ENCODE peak calls at places on chromosome 11, in ten cellular contexts. C is neural progenitor cell, L is substantia nigra, H is A549, K is tibial nerve, I is fibroblast of lung, G is psoas muscle, X is cardiac muscle cell, O is HepG2, D is mammary epithelial cell. E is an unnamed sample.

GRCh38 chr11:114176321-114176720 is 116.8 kb downstream of the ZBTB16 start:
- DNase-seq in C (no peak), X (no peak), D (no peak), O (no peak), H (no peak), G (no peak), I (no peak), L (no peak), K (no peak), E (no peak)

GRCh38 chr11:93549986-93550385 is 6.8 kb upstream of the SMCO4 start:
- DNase-seq in G (no peak), L (no peak), O (no peak), C (no peak), D (no peak), X (no peak), I (no peak), H (no peak), K (no peak), E (no peak)

GRCh38 chr11:35290876-35291275 is 128.5 kb downstream of the SLC1A2 start:
- DNase-seq in L (no peak), I (no peak), K (no peak), O (no peak), H (no peak), X (no peak), C (no peak), G (no peak), D (no peak), E (no peak)

GRCh38 chr11:131389582-131389981 is 19.2 kb downstream of the NTM start:
- DNase-seq in K (no peak), O (no peak), H (no peak), C (no peak), D (no peak), X (no peak), L (no peak), I (no peak), G (no peak), E (no peak)

GRCh38 chr11:21710791-21711190 is 482.1 kb upstream of the ANO5 start:
- DNase-seq in G (no peak), O (no peak), I (no peak), K (no peak), X (no peak), H (no peak), D (peak; percentile 9), L (no peak), C (no peak), E (no peak)

GRCh38 chr11:30853470-30853869 is 267.3 kb upstream of the MPPED2 start:
- DNase-seq in D (no peak), L (no peak), G (no peak), X (no peak), I (no peak), K (no peak), O (no peak), C (no peak), H (no peak), E (no peak)

GRCh38 chr11:3942160-3942955 is 86.9 kb downstream of the STIM1 start:
- DNase-seq in X (no peak), G (no peak), L (no peak), H (no peak), C (no peak), K (no peak), I (no peak), D (no peak), O (peak; percentile 84), E (no peak)

GRCh38 chr11:11243258-11243789 is 109.7 kb downstream of the CSNK2A3 start:
- DNase-seq in G (peak; percentile 72), X (no peak), D (no peak), I (no peak), C (no peak), K (peak; percentile 37), H (no peak), O (no peak), L (no peak), E (peak; percentile 72)

GRCh38 chr11:44658451-44658850 is 68.3 kb upstream of the TSPAN18 start:
- DNase-seq in L (no peak), I (no peak), X (peak; percentile 34), G (no peak), H (peak; percentile 18), O (no peak), C (peak; percentile 35), D (no peak), K (no peak), E (no peak)

GRCh38 chr11:2587976-2588748 is 111.6 kb downstream of the KCNQ1OT1 start:
- DNase-seq in L (no peak), X (no peak), G (peak; percentile 5), K (no peak), O (no peak), H (no peak), I (no peak), C (no peak), D (no peak), E (no peak)

GRCh38 chr11:9834281-9834680 is 170.4 kb downstream of the SWAP70 start:
- DNase-seq in G (no peak), X (peak; percentile 55), D (no peak), C (no peak), O (no peak), K (no peak), L (no peak), H (no peak), I (peak; percentile 76), E (no peak)
- H3K27ac ChIP-seq in G (no peak overlapping the region), X (no peak overlapping the region), D (no peak overlapping the region), C (no peak overlapping the region), O (no peak overlapping the region), K (no peak overlapping the region), L (no peak overlapping the region), H (no peak overlapping the region), I (no peak overlapping the region), E (no peak overlapping the region)

GRCh38 chr11:72135891-72136676 is 559 bp downstream of the FOLR3 start:
- DNase-seq in X (no peak), I (peak; percentile 56), D (no peak), O (no peak), L (no peak), H (no peak), G (no peak), C (no peak), K (no peak), E (no peak)
- H3K27ac ChIP-seq in X (no peak overlapping the region), I (no peak overlapping the region), D (no peak overlapping the region), O (no peak overlapping the region), L (no peak overlapping the region), H (no peak overlapping the region), G (no peak overlapping the region), C (no peak overlapping the region), K (no peak overlapping the region), E (no peak overlapping the region)

GRCh38 chr11:27158763-27159679 is 118.4 kb downstream of the BBOX1 start:
- DNase-seq in O (peak; percentile 69), X (peak; percentile 86), L (peak; percentile 4), C (peak; percentile 70), G (peak; percentile 18), D (peak; percentile 64), H (peak; percentile 80), K (peak; percentile 80), I (peak; percentile 79), E (peak; percentile 61)
- H3K27ac ChIP-seq in O (no peak overlapping the region), X (no peak overlapping the region), L (no peak overlapping the region), C (no peak overlapping the region), G (no peak overlapping the region), D (peak overlapping the region; percentile 22), H (no peak overlapping the region), K (peak overlapping the region; percentile 12), I (no peak overlapping the region), E (no peak overlapping the region)

GRCh38 chr11:102453921-102454320 is 1.4 kb upstream of the TMEM123 start:
- DNase-seq in O (no peak), K (no peak), L (no peak), I (no peak), G (no peak), X (no peak), H (no peak), C (no peak), D (no peak), E (no peak)
- H3K27ac ChIP-seq in O (peak overlapping the region; percentile 96), K (no peak overlapping the region), L (no peak overlapping the region), I (no peak overlapping the region), G (no peak overlapping the region), X (no peak overlapping the region), H (peak overlapping the region; percentile 96), C (no peak overlapping the region), D (no peak overlapping the region), E (peak overlapping the region; percentile 96)